ENCODE peak calls at places on chromosomes 1 and 21, in five cellular contexts. M, J, N, H and B are unnamed samples.

GRCh38 chr1:20540281-20540680 is 12.1 kb upstream of the FAM43B start:
- DNase-seq in M (no peak), J (no peak), N (no peak), H (no peak), B (no peak)

GRCh38 chr1:84611796-84612195 is 37.6 kb upstream of the CTBS start:
- DNase-seq in M (no peak), J (no peak), N (no peak), H (no peak), B (no peak)

GRCh38 chr1:95286479-95286878 is 52.5 kb downstream of the RWDD3 start:
- DNase-seq in M (no peak), J (no peak), N (no peak), H (no peak), B (no peak)

GRCh38 chr1:55682198-55682597 is 467.0 kb upstream of the USP24 start:
- DNase-seq in M (no peak), J (no peak), N (no peak), H (no peak), B (no peak)

GRCh38 chr21:44078411-44078981 is 28.7 kb upstream of the PWP2 start:
- DNase-seq in M (no peak), J (no peak), N (no peak), H (no peak), B (no peak)

GRCh38 chr21:15277498-15277897 is 212.7 kb upstream of the NRIP1 start:
- DNase-seq in M (no peak), J (no peak), N (no peak), H (no peak), B (no peak)

GRCh38 chr1:214386333-214386732 is 105.4 kb downstream of the SMYD2 start:
- DNase-seq in M (no peak), J (no peak), N (no peak), H (no peak), B (no peak)

GRCh38 chr1:197269053-197269452 is 1.0 kb downstream of the CRB1 start:
- DNase-seq in M (no peak), J (no peak), N (peak; percentile 92), H (no peak), B (no peak)

GRCh38 chr1:6801998-6802397 is 16.7 kb downstream of the CAMTA1 start:
- DNase-seq in M (no peak), J (no peak), N (no peak), H (no peak), B (no peak)

GRCh38 chr1:81635816-81636215 is 164.9 kb upstream of the ADGRL2 start:
- DNase-seq in M (no peak), J (no peak), N (no peak), H (no peak), B (no peak)

GRCh38 chr1:167099851-167100250 is 6.0 kb downstream of the STYXL2 start:
- DNase-seq in M (no peak), J (no peak), N (no peak), H (no peak), B (no peak)

GRCh38 chr1:225949041-225949440 is 8.0 kb upstream of the LEFTY2 start:
- DNase-seq in M (no peak), J (no peak), N (no peak), H (no peak), B (no peak)

GRCh38 chr1:7620196-7620595 is 150.9 kb upstream of the VAMP3 start:
- DNase-seq in M (no peak), J (no peak), N (no peak), H (no peak), B (no peak)

GRCh38 chr1:173392895-173393654 is 84.1 kb upstream of the PRDX6 start:
- DNase-seq in M (no peak), J (no peak), N (no peak), H (peak; percentile 53), B (no peak)

GRCh38 chr1:198068280-198068679 is 88.5 kb upstream of the NEK7 start:
- DNase-seq in M (no peak), J (no peak), N (no peak), H (no peak), B (no peak)

GRCh38 chr1:3029991-3030662 is 8.9 kb downstream of the ACTRT2 start:
- DNase-seq in M (no peak), J (no peak), N (no peak), H (no peak), B (no peak)

GRCh38 chr1:53063744-53064515 is 1.9 kb downstream of the PODN start:
- DNase-seq in M (no peak), J (no peak), N (no peak), H (no peak), B (no peak)

GRCh38 chr1:197845886-197846285 is 56.5 kb upstream of the C1orf53 start:
- DNase-seq in M (no peak), J (no peak), N (no peak), H (no peak), B (no peak)

GRCh38 chr1:21631944-21632887 is 36.9 kb downstream of the RAP1GAP start:
- DNase-seq in M (no peak), J (no peak), N (no peak), H (peak; percentile 37), B (no peak)

GRCh38 chr1:225498539-225499135 is 70.8 kb upstream of the LBR start:
- DNase-seq in M (no peak), J (no peak), N (no peak), H (no peak), B (no peak)

GRCh38 chr1:84876353-84876752 is 16.7 kb downstream of the LPAR3 start:
- DNase-seq in M (no peak), J (no peak), N (no peak), H (no peak), B (no peak)

GRCh38 chr1:35748326-35748725 is 21.5 kb downstream of the CLSPN start:
- DNase-seq in M (no peak), J (no peak), N (no peak), H (no peak), B (no peak)

GRCh38 chr1:156673387-156674121 is 3.7 kb downstream of the NES start:
- DNase-seq in M (no peak), J (no peak), N (peak; percentile 11), H (no peak), B (no peak)

GRCh38 chr1:66147226-66147625 is 354.5 kb downstream of the PDE4B start:
- DNase-seq in M (no peak), J (no peak), N (no peak), H (no peak), B (no peak)

GRCh38 chr1:55519937-55520683 is 304.9 kb upstream of the USP24 start:
- DNase-seq in M (no peak), J (no peak), N (no peak), H (peak; percentile 20), B (no peak)

GRCh38 chr1:210586785-210587184 is 258.1 kb downstream of the HHAT start:
- DNase-seq in M (no peak), J (no peak), N (no peak), H (no peak), B (no peak)

GRCh38 chr1:1730870-1731269 is 6.7 kb upstream of the CDK11A start:
- DNase-seq in M (no peak), J (no peak), N (no peak), H (no peak), B (no peak)

GRCh38 chr1:63866085-63866484 is 92.3 kb downstream of the ROR1 start:
- DNase-seq in M (no peak), J (no peak), N (no peak), H (no peak), B (no peak)

GRCh38 chr21:17612023-17612564 is 607 bp downstream of the BTG3 start:
- DNase-seq in M (no peak), J (no peak), N (no peak), H (peak; percentile 15), B (peak; percentile 7)

GRCh38 chr21:41743321-41744027 is 23.4 kb downstream of the RIPK4 start:
- DNase-seq in M (no peak), J (no peak), N (no peak), H (no peak), B (no peak)

GRCh38 chr1:204694145-204694544 is 8.6 kb upstream of the LRRN2 start:
- DNase-seq in M (no peak), J (no peak), N (no peak), H (no peak), B (no peak)

GRCh38 chr1:204769997-204770396 is 84.5 kb upstream of the LRRN2 start:
- DNase-seq in M (no peak), J (no peak), N (no peak), H (no peak), B (no peak)

GRCh38 chr21:44969965-44970755 is 30.3 kb downstream of the SLX9 start:
- DNase-seq in M (no peak), J (no peak), N (no peak), H (no peak), B (no peak)

GRCh38 chr1:202005958-202006357 is 4.4 kb upstream of the ELF3 start:
- DNase-seq in M (no peak), J (no peak), N (no peak), H (no peak), B (no peak)

GRCh38 chr1:20381961-20382360 is 91.3 kb downstream of the VWA5B1 start:
- DNase-seq in M (no peak), J (no peak), N (no peak), H (no peak), B (no peak)